ENCODE peak calls at places on chromosomes 13 and 19, in four cellular contexts. T is fibroblast of lung; M is activated naive CD8-positive, alpha-beta T cell treated with anti-CD3 and anti-CD28 coated beads, Interleukin-2, amount 50 U/mL, for 16 hours; A is amniotic stem cell. B is an unnamed sample.

GRCh38 chr19:39138221-39139211 is 12.9 kb downstream of the PAK4 start:
- DNase-seq in T (no peak), M (no peak), A (no peak), B (no peak)

GRCh38 chr19:14632286-14632685 is 42.4 kb downstream of the ADGRE3 start:
- DNase-seq in T (no peak), M (no peak), A (no peak), B (no peak)

GRCh38 chr13:25722893-25723292 is 328.9 kb downstream of the SHISA2 start:
- DNase-seq in T (no peak), M (no peak), A (no peak), B (no peak)

GRCh38 chr19:14142262-14143190 is 6.1 kb upstream of the ASF1B start:
- DNase-seq in T (no peak), M (no peak), A (no peak), B (no peak)

GRCh38 chr13:79679334-79679733 is 198.4 kb downstream of the NDFIP2 start:
- DNase-seq in T (peak), M (no peak), A (peak), B (peak)

GRCh38 chr19:12868540-12869112 is 12.6 kb downstream of the DNASE2 start:
- DNase-seq in T (peak), M (no peak), A (no peak), B (no peak)

GRCh38 chr13:78657699-78658629 is 991 bp downstream of the OBI1 start:
- DNase-seq in T (peak), M (no peak), A (no peak), B (no peak)

GRCh38 chr13:24288870-24289269 is 20.5 kb upstream of the C1QTNF9 start:
- DNase-seq in T (no peak), M (no peak), A (no peak), B (no peak)

GRCh38 chr19:17909017-17909732 is 23.6 kb upstream of the CCDC124 start:
- DNase-seq in T (no peak), M (no peak), A (no peak), B (no peak)

GRCh38 chr13:43782686-43783085 is 4.1 kb downstream of the ENOX1 start:
- DNase-seq in T (no peak), M (no peak), A (no peak), B (no peak)

B was measured in mucosa of gallbladder.